ENCODE peak calls at places on chromosome 22, in six cellular contexts. A is amniotic stem cell; L is Calu3; J is lower lobe of right lung; E is amygdala; S is CD4-positive, alpha-beta memory T cell. C is an unnamed sample.

GRCh38 chr22:49678137-49678841 is 149.4 kb downstream of the BRD1 start:
- DNase-seq in A (no peak), L (no peak), J (peak; percentile 9), E (no peak), S (no peak), C (no peak)

GRCh38 chr22:31646186-31647019 is 15.6 kb downstream of the PISD start:
- DNase-seq in A (no peak), L (peak; percentile 57), J (no peak), E (no peak), S (no peak), C (peak; percentile 87)

GRCh38 chr22:19168088-19168890 is 10.2 kb downstream of the SLC25A1 start:
- DNase-seq in A (no peak), L (no peak), J (no peak), E (no peak), S (no peak), C (no peak)

GRCh38 chr22:19131685-19132015 is 542 bp downstream of the TSSK2 start:
- DNase-seq in A (no peak), L (no peak), J (no peak), E (no peak), S (no peak), C (no peak)

GRCh38 chr22:42022162-42022847 is 23.7 kb downstream of the WBP2NL start:
- DNase-seq in A (no peak), L (peak; percentile 41), J (no peak), E (no peak), S (no peak), C (no peak)

GRCh38 chr22:45830531-45831245 is 146.3 kb downstream of the WNT7B start:
- DNase-seq in A (no peak), L (no peak), J (no peak), E (no peak), S (no peak), C (peak; percentile 38)

GRCh38 chr22:27534720-27535125 is 266.8 kb downstream of the MN1 start:
- DNase-seq in A (no peak), L (no peak), J (no peak), E (no peak), S (no peak), C (no peak)

GRCh38 chr22:21450320-21450831 is 16.8 kb upstream of the TMEM191C start:
- DNase-seq in A (no peak), L (no peak), J (peak; percentile 44), E (no peak), S (no peak), C (no peak)

GRCh38 chr22:27726726-27727449 is 74.7 kb downstream of the MN1 start:
- DNase-seq in A (peak; percentile 94), L (peak; percentile 84), J (peak; percentile 54), E (no peak), S (no peak), C (no peak)

GRCh38 chr22:44088976-44089570 is 65.0 kb downstream of the PARVB start:
- DNase-seq in A (no peak), L (no peak), J (no peak), E (peak; percentile 32), S (no peak), C (peak; percentile 40)

GRCh38 chr22:35489225-35489624 is 51.4 kb upstream of the RASD2 start:
- DNase-seq in A (no peak), L (no peak), J (no peak), E (no peak), S (no peak), C (peak; percentile 7)

GRCh38 chr22:31436132-31436531 is 36.7 kb downstream of the DRG1 start:
- DNase-seq in A (no peak), L (no peak), J (no peak), E (no peak), S (no peak), C (no peak)

GRCh38 chr22:48356731-48357130 is 1470.9 kb downstream of the BRD1 start:
- DNase-seq in A (no peak), L (no peak), J (no peak), E (no peak), S (no peak), C (no peak)

GRCh38 chr22:38733329-38734202 is 22.2 kb downstream of the SUN2 start:
- DNase-seq in A (no peak), L (peak; percentile 61), J (no peak), E (peak; percentile 85), S (no peak), C (no peak)

GRCh38 chr22:38129021-38129420 is 18.5 kb upstream of the BAIAP2L2 start:
- DNase-seq in A (no peak), L (no peak), J (no peak), E (no peak), S (no peak), C (no peak)

GRCh38 chr22:25120761-25121212 is 78.9 kb upstream of the CRYBB3 start:
- DNase-seq in A (no peak), L (peak; percentile 88), J (peak; percentile 72), E (no peak), S (no peak), C (no peak)

GRCh38 chr22:47281126-47282106 is 519.0 kb downstream of the TBC1D22A start:
- DNase-seq in A (no peak), L (no peak), J (no peak), E (no peak), S (no peak), C (no peak)